ENCODE peak calls at places on chromosomes 7 and 10, in seven cellular contexts. One of them, this sample, is unnamed.

GRCh38 chr7:150983893-150984368 is 5.8 kb upstream of the KCNH2 start:
- DNase-seq in fibroblast of mammary gland: no peak
- DNase-seq in fibroblast of the aortic adventitia: peak
- DNase-seq in thoracic aorta: no peak
- DNase-seq in PC-9: no peak
- DNase-seq in fibroblast of lung: no peak
- DNase-seq in cardiac muscle cell: peak
- DNase-seq in this sample: peak

GRCh38 chr7:27219821-27220220 is 19.9 kb upstream of the HOXA13 start:
- DNase-seq in fibroblast of mammary gland: no peak
- DNase-seq in fibroblast of the aortic adventitia: no peak
- DNase-seq in thoracic aorta: no peak
- DNase-seq in PC-9: no peak
- DNase-seq in fibroblast of lung: no peak
- DNase-seq in cardiac muscle cell: no peak
- DNase-seq in this sample: no peak

GRCh38 chr7:38893061-38893460 is 15.9 kb downstream of the VPS41 start:
- DNase-seq in fibroblast of mammary gland: peak
- DNase-seq in fibroblast of the aortic adventitia: no peak
- DNase-seq in thoracic aorta: no peak
- DNase-seq in PC-9: no peak
- DNase-seq in fibroblast of lung: peak
- DNase-seq in cardiac muscle cell: no peak
- DNase-seq in this sample: no peak

GRCh38 chr7:22587322-22587721 is 87.3 kb upstream of the STEAP1B start:
- DNase-seq in fibroblast of mammary gland: peak
- DNase-seq in fibroblast of the aortic adventitia: peak
- DNase-seq in thoracic aorta: no peak
- DNase-seq in PC-9: no peak
- DNase-seq in fibroblast of lung: peak
- DNase-seq in cardiac muscle cell: no peak
- DNase-seq in this sample: peak

GRCh38 chr7:80499350-80499955 is 12.4 kb downstream of the GNAT3 start:
- DNase-seq in fibroblast of mammary gland: peak
- DNase-seq in fibroblast of the aortic adventitia: peak
- DNase-seq in thoracic aorta: no peak
- DNase-seq in PC-9: peak
- DNase-seq in fibroblast of lung: peak
- DNase-seq in cardiac muscle cell: peak
- DNase-seq in this sample: peak

GRCh38 chr7:29998489-29998888 is 8.9 kb upstream of the SCRN1 start:
- DNase-seq in fibroblast of mammary gland: no peak
- DNase-seq in fibroblast of the aortic adventitia: no peak
- DNase-seq in thoracic aorta: no peak
- DNase-seq in PC-9: no peak
- DNase-seq in fibroblast of lung: no peak
- DNase-seq in cardiac muscle cell: no peak
- DNase-seq in this sample: no peak

GRCh38 chr7:98877146-98877545 is 1.2 kb upstream of the TRRAP start:
- DNase-seq in fibroblast of mammary gland: no peak
- DNase-seq in fibroblast of the aortic adventitia: no peak
- DNase-seq in thoracic aorta: no peak
- DNase-seq in PC-9: no peak
- DNase-seq in fibroblast of lung: no peak
- DNase-seq in cardiac muscle cell: no peak
- DNase-seq in this sample: no peak

GRCh38 chr10:28587970-28588290 is 55.0 kb downstream of the WAC start:
- DNase-seq in fibroblast of mammary gland: peak
- DNase-seq in fibroblast of the aortic adventitia: peak
- DNase-seq in thoracic aorta: no peak
- DNase-seq in PC-9: no peak
- DNase-seq in fibroblast of lung: peak
- DNase-seq in cardiac muscle cell: peak
- DNase-seq in this sample: peak

GRCh38 chr10:102153093-102153620 is 968 bp downstream of the NOLC1 start:
- DNase-seq in fibroblast of mammary gland: no peak
- DNase-seq in fibroblast of the aortic adventitia: peak
- DNase-seq in thoracic aorta: no peak
- DNase-seq in PC-9: no peak
- DNase-seq in fibroblast of lung: peak
- DNase-seq in cardiac muscle cell: no peak
- DNase-seq in this sample: peak

GRCh38 chr7:77782383-77782782 is 15.9 kb downstream of the TMEM60 start:
- DNase-seq in fibroblast of mammary gland: no peak
- DNase-seq in fibroblast of the aortic adventitia: no peak
- DNase-seq in thoracic aorta: no peak
- DNase-seq in PC-9: no peak
- DNase-seq in fibroblast of lung: no peak
- DNase-seq in cardiac muscle cell: no peak
- DNase-seq in this sample: no peak

GRCh38 chr10:71076473-71077142 is 135.8 kb upstream of the UNC5B start:
- DNase-seq in fibroblast of mammary gland: no peak
- DNase-seq in fibroblast of the aortic adventitia: no peak
- DNase-seq in thoracic aorta: no peak
- DNase-seq in PC-9: no peak
- DNase-seq in fibroblast of lung: no peak
- DNase-seq in cardiac muscle cell: no peak
- DNase-seq in this sample: no peak

GRCh38 chr10:32239770-32240169 is 107.2 kb downstream of the EPC1 start:
- DNase-seq in fibroblast of mammary gland: peak
- DNase-seq in fibroblast of the aortic adventitia: peak
- DNase-seq in thoracic aorta: no peak
- DNase-seq in PC-9: no peak
- DNase-seq in fibroblast of lung: peak
- DNase-seq in cardiac muscle cell: no peak
- DNase-seq in this sample: peak

GRCh38 chr10:20885678-20886077 is 11.4 kb downstream of the NEBL start:
- DNase-seq in fibroblast of mammary gland: peak
- DNase-seq in fibroblast of the aortic adventitia: no peak
- DNase-seq in thoracic aorta: no peak
- DNase-seq in PC-9: no peak
- DNase-seq in fibroblast of lung: no peak
- DNase-seq in cardiac muscle cell: no peak
- DNase-seq in this sample: no peak

GRCh38 chr7:37318541-37318940 is 130.1 kb downstream of the ELMO1 start:
- DNase-seq in fibroblast of mammary gland: no peak
- DNase-seq in fibroblast of the aortic adventitia: no peak
- DNase-seq in thoracic aorta: no peak
- DNase-seq in PC-9: no peak
- DNase-seq in fibroblast of lung: no peak
- DNase-seq in cardiac muscle cell: no peak
- DNase-seq in this sample: no peak

GRCh38 chr7:36460811-36461429 is 71.3 kb downstream of the ANLN start:
- DNase-seq in fibroblast of mammary gland: no peak
- DNase-seq in fibroblast of the aortic adventitia: no peak
- DNase-seq in thoracic aorta: no peak
- DNase-seq in PC-9: no peak
- DNase-seq in fibroblast of lung: no peak
- DNase-seq in cardiac muscle cell: no peak
- DNase-seq in this sample: no peak

GRCh38 chr7:163971-164881 is 28.1 kb upstream of the FAM20C start:
- DNase-seq in fibroblast of mammary gland: no peak
- DNase-seq in fibroblast of the aortic adventitia: no peak
- DNase-seq in thoracic aorta: no peak
- DNase-seq in PC-9: no peak
- DNase-seq in fibroblast of lung: no peak
- DNase-seq in cardiac muscle cell: no peak
- DNase-seq in this sample: no peak

GRCh38 chr7:50982626-50983025 is 199.9 kb upstream of the GRB10 start:
- DNase-seq in fibroblast of mammary gland: peak
- DNase-seq in fibroblast of the aortic adventitia: no peak
- DNase-seq in thoracic aorta: no peak
- DNase-seq in PC-9: no peak
- DNase-seq in fibroblast of lung: no peak
- DNase-seq in cardiac muscle cell: no peak
- DNase-seq in this sample: no peak

GRCh38 chr7:20152057-20152456 is 65.1 kb downstream of the MACC1 start:
- DNase-seq in fibroblast of mammary gland: no peak
- DNase-seq in fibroblast of the aortic adventitia: no peak
- DNase-seq in thoracic aorta: no peak
- DNase-seq in PC-9: no peak
- DNase-seq in fibroblast of lung: no peak
- DNase-seq in cardiac muscle cell: no peak
- DNase-seq in this sample: no peak

DNA sequence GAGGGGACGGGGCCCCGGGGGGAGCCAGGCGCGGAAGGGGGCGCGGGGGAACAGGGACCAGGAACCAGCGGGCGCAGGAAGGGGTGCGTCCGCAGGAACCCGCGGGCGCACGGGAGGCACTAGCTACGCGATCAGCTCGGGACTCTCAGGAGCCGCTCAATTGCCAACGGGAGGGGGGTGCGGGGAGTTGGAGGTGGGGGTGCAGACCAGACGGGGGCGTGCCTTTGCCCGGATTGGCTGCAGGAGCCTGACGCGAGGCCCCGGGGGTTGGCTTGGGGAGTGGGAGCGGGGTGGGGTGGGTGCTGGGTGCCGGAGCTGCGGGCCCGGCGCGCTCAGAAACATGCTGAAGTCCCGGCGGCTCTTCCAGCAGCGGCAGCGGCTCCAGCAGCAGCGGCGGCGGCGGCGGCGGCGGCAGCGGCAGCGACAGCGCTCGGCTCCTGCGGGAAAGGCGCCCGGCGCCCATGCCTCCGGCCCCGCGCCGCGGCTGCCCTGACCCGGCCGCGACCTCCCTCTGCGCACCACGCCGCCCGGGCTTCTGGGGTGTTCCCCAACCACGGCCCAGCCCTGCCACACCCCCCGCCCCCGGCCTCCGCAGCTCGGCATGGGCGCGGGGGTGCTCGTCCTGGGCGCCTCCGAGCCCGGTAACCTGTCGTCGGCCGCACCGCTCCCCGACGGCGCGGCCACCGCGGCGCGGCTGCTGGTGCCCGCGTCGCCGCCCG is at the start of gene ADRB1:
- DNase-seq in fibroblast of mammary gland: no peak
- DNase-seq in fibroblast of the aortic adventitia: no peak
- DNase-seq in thoracic aorta: no peak
- DNase-seq in PC-9: peak
- DNase-seq in fibroblast of lung: peak
- DNase-seq in cardiac muscle cell: peak
- DNase-seq in this sample: peak
- H3K4me3 ChIP-seq in fibroblast of mammary gland: no peak
- H3K4me3 ChIP-seq in fibroblast of the aortic adventitia: no peak
- H3K4me3 ChIP-seq in thoracic aorta: peak
- H3K4me3 ChIP-seq in PC-9: peak
- H3K4me3 ChIP-seq in fibroblast of lung: no peak
- H3K4me3 ChIP-seq in cardiac muscle cell: peak
- H3K4me3 ChIP-seq in this sample: peak

DNA sequence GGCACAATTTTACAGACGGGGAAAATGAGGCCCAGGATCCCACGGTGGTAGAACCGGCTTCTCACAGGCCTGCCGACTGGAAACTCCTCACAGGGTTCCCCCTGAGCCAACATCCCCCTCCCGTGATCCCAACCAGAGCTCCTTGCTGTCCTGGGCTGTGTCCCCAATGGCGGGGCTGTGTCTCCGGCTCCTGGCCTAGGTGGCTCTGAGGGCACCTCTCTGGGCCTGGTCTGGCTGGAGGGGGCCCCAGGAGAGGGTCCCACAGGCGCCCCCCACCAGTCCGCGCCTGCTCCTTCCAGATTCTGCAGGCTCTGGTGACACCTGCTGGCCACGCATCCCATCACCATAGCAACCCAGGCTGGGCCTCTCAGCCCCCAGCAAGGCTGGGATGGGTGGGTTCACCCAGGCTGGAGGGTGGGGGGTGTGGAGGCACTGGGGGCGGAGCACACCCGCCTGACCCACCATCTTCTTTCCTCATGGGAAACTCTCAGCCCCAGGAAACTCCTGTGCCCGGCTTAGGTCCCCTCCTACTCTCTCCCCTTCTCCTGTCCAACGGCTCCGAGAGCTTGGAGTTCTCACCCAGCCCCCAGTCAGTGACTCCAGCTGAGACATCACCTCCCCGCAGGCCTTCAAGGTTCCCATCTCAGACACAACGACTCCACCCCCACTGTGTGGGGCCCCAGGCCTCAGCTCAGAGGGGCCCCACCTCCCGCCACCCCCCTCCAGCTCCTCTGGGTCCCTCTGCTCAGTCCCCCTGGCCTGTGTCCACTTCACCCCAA is 27.1 kb upstream of the TNRC18 start:
- DNase-seq in fibroblast of mammary gland: no peak
- DNase-seq in fibroblast of the aortic adventitia: peak
- DNase-seq in thoracic aorta: no peak
- DNase-seq in PC-9: peak
- DNase-seq in fibroblast of lung: peak
- DNase-seq in cardiac muscle cell: peak
- DNase-seq in this sample: peak
- TF ChIP-seq CTCF in fibroblast of mammary gland: peak
- TF ChIP-seq CTCF in fibroblast of the aortic adventitia: peak
- TF ChIP-seq CTCF in thoracic aorta: peak
- TF ChIP-seq CTCF in PC-9: peak
- TF ChIP-seq CTCF in fibroblast of lung: no peak
- TF ChIP-seq CTCF in cardiac muscle cell: peak
- TF ChIP-seq CTCF in this sample: peak

DNA sequence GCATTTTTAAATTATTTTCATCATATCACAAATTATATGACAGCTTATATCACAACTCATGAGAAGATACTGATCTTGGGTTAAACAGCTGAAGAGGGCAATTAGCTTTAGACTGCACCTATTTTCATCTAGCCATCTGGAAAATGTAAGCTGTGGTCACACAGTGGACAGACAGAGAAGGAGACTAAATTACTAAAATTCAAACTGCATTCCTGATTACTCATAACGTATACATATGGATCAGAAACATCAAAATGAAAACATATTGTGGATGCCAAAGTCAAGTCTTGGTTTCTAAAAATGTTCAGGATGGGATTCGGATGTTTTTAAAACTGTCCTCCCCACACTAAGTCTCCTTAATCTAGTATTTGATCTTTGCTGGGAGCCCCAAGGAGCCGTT is 6.6 kb downstream of the BBIP1 start:
- DNase-seq in fibroblast of mammary gland: peak
- DNase-seq in fibroblast of the aortic adventitia: peak
- DNase-seq in thoracic aorta: no peak
- DNase-seq in PC-9: no peak
- DNase-seq in fibroblast of lung: peak
- DNase-seq in cardiac muscle cell: no peak
- DNase-seq in this sample: peak
- H3K4me3 ChIP-seq in fibroblast of mammary gland: no peak
- H3K4me3 ChIP-seq in fibroblast of the aortic adventitia: no peak
- H3K4me3 ChIP-seq in thoracic aorta: no peak
- H3K4me3 ChIP-seq in PC-9: no peak
- H3K4me3 ChIP-seq in fibroblast of lung: no peak
- H3K4me3 ChIP-seq in cardiac muscle cell: no peak
- H3K4me3 ChIP-seq in this sample: no peak

DNA sequence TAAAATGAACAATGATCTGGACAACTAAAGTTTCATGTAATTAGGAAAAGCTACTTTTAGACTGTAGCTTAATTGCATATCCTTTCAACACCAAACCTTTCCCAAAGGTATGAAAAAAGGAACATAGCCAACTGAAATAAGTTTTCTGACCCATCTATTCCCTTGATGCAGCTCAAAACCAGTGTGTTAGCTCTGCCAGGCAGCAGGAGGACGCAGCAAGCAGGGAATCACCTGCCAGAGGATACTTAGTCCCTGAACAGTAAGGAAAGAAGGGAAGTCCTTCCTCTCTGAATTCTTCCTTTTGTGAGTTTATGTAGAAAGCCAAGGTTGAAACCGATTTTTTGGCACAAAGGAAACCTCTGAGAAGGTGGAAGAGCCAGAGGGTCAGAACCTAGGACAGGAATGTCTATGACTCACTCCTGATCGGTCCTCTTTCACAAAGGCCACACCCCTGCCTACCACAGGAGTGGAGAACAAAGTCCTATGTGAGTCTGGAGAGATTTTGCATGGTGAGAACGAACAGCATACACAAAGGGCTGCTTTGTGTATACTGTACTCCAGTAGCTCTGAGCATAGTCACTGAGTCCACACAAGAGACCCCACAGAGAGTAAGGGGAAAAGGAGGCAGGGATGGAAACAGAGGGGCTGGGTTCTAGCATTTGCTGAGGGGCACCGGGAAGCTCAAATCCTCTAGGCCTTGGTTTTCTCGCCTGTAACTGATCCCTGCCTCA is 68.8 kb upstream of the GSDME start:
- DNase-seq in fibroblast of mammary gland: peak
- DNase-seq in fibroblast of the aortic adventitia: peak
- DNase-seq in thoracic aorta: no peak
- DNase-seq in PC-9: peak
- DNase-seq in fibroblast of lung: peak
- DNase-seq in cardiac muscle cell: no peak
- DNase-seq in this sample: peak
- TF ChIP-seq CTCF in fibroblast of mammary gland: no peak
- TF ChIP-seq CTCF in fibroblast of the aortic adventitia: no peak
- TF ChIP-seq CTCF in thoracic aorta: no peak
- TF ChIP-seq CTCF in PC-9: no peak
- TF ChIP-seq CTCF in fibroblast of lung: no peak
- TF ChIP-seq CTCF in cardiac muscle cell: no peak
- TF ChIP-seq CTCF in this sample: no peak